ENCODE peak calls at places on chromosomes 5 and 9, in five cellular contexts. Q, C, O, L and A are unnamed samples.

GRCh38 chr5:176750144-176750543 is 60.2 kb upstream of the UNC5A start:
- DNase-seq in Q (no peak), C (no peak), O (no peak), L (no peak), A (no peak)

GRCh38 chr5:16265141-16265540 is 85.5 kb upstream of the MARCHF11 start:
- DNase-seq in Q (no peak), C (no peak), O (no peak), L (no peak), A (no peak)

GRCh38 chr5:150227606-150228273 is 37.9 kb downstream of the SLC6A7 start:
- DNase-seq in Q (no peak), C (no peak), O (no peak), L (no peak), A (no peak)

GRCh38 chr9:82073551-82073950 is 85.0 kb downstream of the SPATA31D1 start:
- DNase-seq in Q (no peak), C (no peak), O (no peak), L (no peak), A (no peak)

GRCh38 chr9:116404228-116404627 is 250.6 kb downstream of the PAPPA start:
- DNase-seq in Q (no peak), C (no peak), O (no peak), L (no peak), A (no peak)

GRCh38 chr5:90655423-90655822 is 96.8 kb downstream of the ADGRV1 start:
- DNase-seq in Q (no peak), C (no peak), O (no peak), L (no peak), A (no peak)

GRCh38 chr5:61496406-61497307 is 164.6 kb downstream of the ZSWIM6 start:
- DNase-seq in Q (no peak), C (no peak), O (no peak), L (no peak), A (no peak)

GRCh38 chr9:127974002-127974768 is 6.6 kb downstream of the EEIG1 start:
- DNase-seq in Q (no peak), C (no peak), O (no peak), L (no peak), A (no peak)

GRCh38 chr9:80382523-80382922 is 810.8 kb downstream of the TLE4 start:
- DNase-seq in Q (no peak), C (no peak), O (no peak), L (no peak), A (no peak)

GRCh38 chr9:125460883-125461475 is 199.4 kb downstream of the GAPVD1 start:
- DNase-seq in Q (no peak), C (peak), O (no peak), L (no peak), A (no peak)

GRCh38 chr9:6134661-6135177 is 80.9 kb upstream of the IL33 start:
- DNase-seq in Q (no peak), C (no peak), O (no peak), L (no peak), A (no peak)

GRCh38 chr5:97135868-97136267 is 6.5 kb downstream of the LIX1 start:
- DNase-seq in Q (no peak), C (no peak), O (no peak), L (no peak), A (no peak)

GRCh38 chr9:77375956-77376532 is 198.7 kb downstream of the VPS13A start:
- DNase-seq in Q (no peak), C (no peak), O (no peak), L (no peak), A (no peak)

GRCh38 chr5:163912023-163912422 is 406.6 kb downstream of the MAT2B start:
- DNase-seq in Q (no peak), C (no peak), O (no peak), L (no peak), A (no peak)

GRCh38 chr9:93168581-93168980 is 15.4 kb upstream of the WNK2 start:
- DNase-seq in Q (no peak), C (no peak), O (no peak), L (no peak), A (no peak)

GRCh38 chr9:93166699-93167098 is 17.2 kb upstream of the WNK2 start:
- DNase-seq in Q (no peak), C (no peak), O (no peak), L (no peak), A (no peak)

GRCh38 chr9:93167838-93168237 is 16.1 kb upstream of the WNK2 start:
- DNase-seq in Q (no peak), C (no peak), O (no peak), L (no peak), A (no peak)

GRCh38 chr9:93169444-93169843 is 14.5 kb upstream of the WNK2 start:
- DNase-seq in Q (no peak), C (no peak), O (no peak), L (no peak), A (no peak)

DNA sequence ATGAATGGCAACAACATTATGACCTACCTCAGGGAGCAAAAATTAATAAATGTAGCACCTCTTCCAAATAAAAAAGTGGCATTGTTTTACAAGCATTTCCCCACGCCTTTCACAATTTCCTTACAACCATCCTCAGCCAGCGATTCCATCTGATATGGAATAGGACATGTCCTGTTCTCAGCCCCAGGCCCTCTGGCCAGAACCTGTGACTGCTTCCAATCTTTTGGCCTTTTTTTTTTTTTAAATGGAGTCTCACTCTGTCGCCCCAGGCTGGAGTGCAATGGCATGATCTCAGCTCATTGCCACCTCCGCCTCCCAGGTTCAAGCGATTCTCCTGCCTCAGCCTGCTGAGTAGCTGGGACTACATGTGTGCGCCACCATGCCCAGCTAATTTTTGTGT is 16.8 kb upstream of the WNK2 start:
- DNase-seq in Q (no peak), C (no peak), O (no peak), L (no peak), A (no peak)
- H2AFZ ChIP-seq in Q (no peak), C (no peak), O (no peak), L (no peak), A (no peak)

GRCh38 chr9:112341741-112342140 is 8.3 kb upstream of the PTBP3 start:
- DNase-seq in Q (no peak), C (peak), O (no peak), L (no peak), A (no peak)
- H2AFZ ChIP-seq in Q (peak), C (no peak), O (no peak), L (no peak), A (peak)

GRCh38 chr5:179837076-179838011 is 16.6 kb downstream of the SQSTM1 start:
- DNase-seq in Q (no peak), C (no peak), O (no peak), L (no peak), A (no peak)
- H2AFZ ChIP-seq in Q (no peak), C (no peak), O (no peak), L (no peak), A (no peak)

GRCh38 chr5:156942064-156942463 is 21.0 kb downstream of the TIMD4 start:
- DNase-seq in Q (no peak), C (no peak), O (peak), L (no peak), A (no peak)
- H2AFZ ChIP-seq in Q (no peak), C (no peak), O (peak), L (peak), A (no peak)

GRCh38 chr9:110912701-110913291 is 125.5 kb downstream of the LPAR1 start:
- DNase-seq in Q (no peak), C (no peak), O (no peak), L (no peak), A (no peak)
- H2AFZ ChIP-seq in Q (no peak), C (no peak), O (no peak), L (no peak), A (no peak)

GRCh38 chr5:9207820-9208418 is 338.0 kb downstream of the SEMA5A start:
- DNase-seq in Q (peak), C (peak), O (peak), L (no peak), A (peak)
- H2AFZ ChIP-seq in Q (no peak), C (no peak), O (no peak), L (no peak), A (no peak)

DNA sequence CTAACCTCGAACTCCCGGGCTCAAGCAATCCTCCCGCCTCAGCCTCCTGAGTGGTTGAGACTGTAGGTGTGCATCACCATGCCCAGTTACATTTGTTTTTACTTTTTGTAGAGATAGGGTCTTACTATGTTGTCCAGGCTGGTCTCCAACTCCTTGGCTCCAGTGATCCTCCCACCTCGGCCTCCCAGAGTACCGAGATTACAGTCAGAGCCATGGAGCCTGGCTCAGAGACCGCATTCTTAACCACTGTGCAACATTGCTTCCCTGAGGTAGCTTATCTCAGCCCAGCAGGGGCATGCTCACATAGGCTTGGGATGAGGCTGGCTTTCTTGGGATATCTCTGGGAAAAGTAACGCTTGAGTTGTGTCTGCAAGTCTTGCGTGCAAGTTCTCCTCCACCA is 99.7 kb downstream of the SPRY4 start:
- DNase-seq in Q (no peak), C (no peak), O (no peak), L (no peak), A (no peak)
- H2AFZ ChIP-seq in Q (no peak), C (no peak), O (no peak), L (no peak), A (no peak)

DNA sequence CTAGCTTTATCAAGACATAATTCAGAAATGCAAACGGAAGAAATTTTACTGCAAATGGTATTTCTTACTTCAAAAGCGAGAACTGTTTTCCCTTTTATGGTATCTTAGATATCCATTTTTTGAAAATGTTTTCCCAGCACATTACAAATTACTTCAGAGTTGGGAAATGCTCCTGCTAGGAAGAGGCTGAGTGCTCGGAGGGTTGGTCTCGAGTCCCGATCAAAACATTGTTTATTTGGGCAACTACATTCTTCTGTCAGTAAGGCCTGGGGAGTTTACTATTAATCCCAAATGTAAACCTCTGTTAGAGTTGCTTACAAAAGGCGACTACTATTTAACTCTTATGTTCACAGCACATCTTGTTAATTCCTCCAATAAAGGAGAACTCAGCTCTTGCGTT is 333.0 kb downstream of the CWC27 start:
- DNase-seq in Q (no peak), C (no peak), O (no peak), L (no peak), A (no peak)
- H2AFZ ChIP-seq in Q (peak), C (no peak), O (peak), L (no peak), A (no peak)

GRCh38 chr9:135587658-135588057 is 26.1 kb downstream of the PAEP start:
- DNase-seq in Q (peak), C (no peak), O (no peak), L (no peak), A (no peak)
- H2AFZ ChIP-seq in Q (peak), C (no peak), O (no peak), L (no peak), A (no peak)